ENCODE peak calls at places on chromosomes 7 and 10, in six cellular contexts. One of them, this sample, is unnamed.

GRCh38 chr7:151449990-151450389 is 10.0 kb upstream of the CRYGN start:
- DNase-seq in hepatocyte: no peak
- DNase-seq in kidney: no peak
- DNase-seq in OCI-LY7: no peak
- DNase-seq in PC-9: no peak
- DNase-seq in left ventricle myocardium inferior: no peak
- DNase-seq in this sample: no peak

GRCh38 chr7:4645241-4645640 is 36.9 kb upstream of the FOXK1 start:
- DNase-seq in PC-9: peak; percentile 8
- DNase-seq in OCI-LY7: no peak
- DNase-seq in kidney: no peak
- DNase-seq in left ventricle myocardium inferior: no peak
- DNase-seq in hepatocyte: no peak
- DNase-seq in this sample: no peak

GRCh38 chr7:146478975-146479492 is 362.4 kb downstream of the CNTNAP2 start:
- DNase-seq in PC-9: no peak
- DNase-seq in OCI-LY7: no peak
- DNase-seq in left ventricle myocardium inferior: no peak
- DNase-seq in kidney: no peak
- DNase-seq in hepatocyte: no peak
- DNase-seq in this sample: no peak

GRCh38 chr10:6009159-6009558 is 31.8 kb upstream of the IL15RA start:
- DNase-seq in kidney: no peak
- DNase-seq in PC-9: no peak
- DNase-seq in OCI-LY7: no peak
- DNase-seq in left ventricle myocardium inferior: no peak
- DNase-seq in hepatocyte: no peak
- DNase-seq in this sample: no peak

GRCh38 chr10:52410916-52411315 is 96.8 kb downstream of the DKK1 start:
- DNase-seq in left ventricle myocardium inferior: no peak
- DNase-seq in kidney: no peak
- DNase-seq in OCI-LY7: no peak
- DNase-seq in PC-9: no peak
- DNase-seq in hepatocyte: no peak
- DNase-seq in this sample: no peak

GRCh38 chr10:26714816-26715487 is 17.5 kb downstream of the PDSS1 start:
- DNase-seq in kidney: no peak
- DNase-seq in hepatocyte: peak; percentile 70
- DNase-seq in OCI-LY7: no peak
- DNase-seq in left ventricle myocardium inferior: no peak
- DNase-seq in PC-9: no peak
- DNase-seq in this sample: no peak

GRCh38 chr10:18968196-18968595 is 80.4 kb upstream of the MALRD1 start:
- DNase-seq in left ventricle myocardium inferior: no peak
- DNase-seq in hepatocyte: no peak
- DNase-seq in PC-9: no peak
- DNase-seq in kidney: no peak
- DNase-seq in OCI-LY7: no peak
- DNase-seq in this sample: no peak

GRCh38 chr10:1563028-1563427 is 174.3 kb downstream of the ADARB2 start:
- DNase-seq in hepatocyte: no peak
- DNase-seq in kidney: no peak
- DNase-seq in PC-9: no peak
- DNase-seq in OCI-LY7: no peak
- DNase-seq in left ventricle myocardium inferior: no peak
- DNase-seq in this sample: no peak

GRCh38 chr10:34739915-34740314 is 75.2 kb downstream of the PARD3 start:
- DNase-seq in left ventricle myocardium inferior: peak; percentile 40
- DNase-seq in kidney: peak; percentile 78
- DNase-seq in hepatocyte: peak; percentile 71
- DNase-seq in PC-9: no peak
- DNase-seq in OCI-LY7: no peak
- DNase-seq in this sample: peak; percentile 71

GRCh38 chr10:52599586-52600200 is 172.9 kb downstream of the MBL2 start:
- DNase-seq in hepatocyte: no peak
- DNase-seq in kidney: no peak
- DNase-seq in left ventricle myocardium inferior: no peak
- DNase-seq in PC-9: no peak
- DNase-seq in OCI-LY7: no peak
- DNase-seq in this sample: no peak

GRCh38 chr7:27110163-27110976 is 7.9 kb upstream of the HOXA2 start:
- DNase-seq in hepatocyte: peak; percentile 67
- DNase-seq in PC-9: no peak
- DNase-seq in kidney: peak; percentile 95
- DNase-seq in OCI-LY7: no peak
- DNase-seq in left ventricle myocardium inferior: no peak
- DNase-seq in this sample: no peak

GRCh38 chr10:72065439-72066025 is 22.8 kb downstream of the SPOCK2 start:
- DNase-seq in left ventricle myocardium inferior: no peak
- DNase-seq in PC-9: no peak
- DNase-seq in hepatocyte: no peak
- DNase-seq in kidney: no peak
- DNase-seq in OCI-LY7: no peak
- DNase-seq in this sample: no peak

GRCh38 chr10:20970044-20970443 is 72.9 kb upstream of the NEBL start:
- DNase-seq in OCI-LY7: peak; percentile 27
- DNase-seq in kidney: no peak
- DNase-seq in hepatocyte: no peak
- DNase-seq in PC-9: no peak
- DNase-seq in left ventricle myocardium inferior: no peak
- DNase-seq in this sample: no peak

GRCh38 chr10:92695679-92696605 is 6.2 kb downstream of the HHEX start:
- DNase-seq in PC-9: no peak
- DNase-seq in hepatocyte: peak; percentile 61
- DNase-seq in OCI-LY7: no peak
- DNase-seq in left ventricle myocardium inferior: no peak
- DNase-seq in kidney: peak; percentile 75
- DNase-seq in this sample: no peak

GRCh38 chr7:124718032-124718766 is 47.4 kb downstream of the GPR37 start:
- DNase-seq in kidney: no peak
- DNase-seq in left ventricle myocardium inferior: no peak
- DNase-seq in hepatocyte: no peak
- DNase-seq in PC-9: no peak
- DNase-seq in OCI-LY7: no peak
- DNase-seq in this sample: no peak

GRCh38 chr7:6248581-6248980 is 23.8 kb downstream of the CYTH3 start:
- DNase-seq in kidney: no peak
- DNase-seq in OCI-LY7: no peak
- DNase-seq in PC-9: no peak
- DNase-seq in left ventricle myocardium inferior: no peak
- DNase-seq in hepatocyte: no peak
- DNase-seq in this sample: no peak

GRCh38 chr10:98384531-98385133 is 30.4 kb downstream of the PYROXD2 start:
- DNase-seq in PC-9: no peak
- DNase-seq in hepatocyte: no peak
- DNase-seq in OCI-LY7: no peak
- DNase-seq in kidney: no peak
- DNase-seq in left ventricle myocardium inferior: no peak
- DNase-seq in this sample: no peak

DNA sequence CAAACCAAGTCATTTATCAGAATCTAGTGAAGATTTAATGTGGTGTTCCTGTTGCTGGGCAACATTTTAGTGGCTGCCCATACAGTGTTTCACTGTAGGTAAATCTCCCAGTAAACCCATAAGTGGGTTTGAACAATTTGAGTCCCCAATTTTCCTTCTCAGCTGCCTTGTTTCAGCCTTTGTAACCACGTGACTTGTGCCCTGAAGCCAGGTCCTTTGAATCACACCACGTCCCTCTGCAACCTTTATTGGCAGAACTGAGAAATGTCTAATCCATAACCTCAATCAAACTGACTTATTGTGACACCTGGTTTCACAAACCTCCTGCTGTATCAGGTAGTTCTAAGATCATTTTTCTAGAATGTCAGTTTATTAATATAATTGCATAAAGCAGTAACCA is 30.1 kb downstream of the SND1 start:
- DNase-seq in PC-9: no peak
- DNase-seq in hepatocyte: no peak
- DNase-seq in kidney: no peak
- DNase-seq in left ventricle myocardium inferior: no peak
- DNase-seq in OCI-LY7: no peak
- DNase-seq in this sample: no peak
- H3K4me1 ChIP-seq in PC-9: no peaks in the 10 kb centered on the region
- H3K4me1 ChIP-seq in hepatocyte: peaks cover 19% of the 10 kb centered on the region
- H3K4me1 ChIP-seq in kidney: peaks cover 5% of the 10 kb centered on the region
- H3K4me1 ChIP-seq in left ventricle myocardium inferior: peaks cover 27% of the 10 kb centered on the region
- H3K4me1 ChIP-seq in OCI-LY7: peaks cover 19% of the 10 kb centered on the region
- H3K4me1 ChIP-seq in this sample: no peaks in the 10 kb centered on the region

GRCh38 chr7:25950488-25951413 is 201.2 kb upstream of the NFE2L3 start:
- DNase-seq in hepatocyte: peak; percentile 97
- DNase-seq in PC-9: peak; percentile 53
- DNase-seq in kidney: peak; percentile 98
- DNase-seq in OCI-LY7: peak; percentile 97
- DNase-seq in left ventricle myocardium inferior: peak; percentile 85
- DNase-seq in this sample: peak; percentile 89
- H3K27ac ChIP-seq in hepatocyte: peak overlapping the region; percentile 72
- H3K27ac ChIP-seq in PC-9: no peak overlapping the region
- H3K27ac ChIP-seq in kidney: no peak overlapping the region
- H3K27ac ChIP-seq in OCI-LY7: peak overlapping the region; percentile 20
- H3K27ac ChIP-seq in left ventricle myocardium inferior: no peak overlapping the region
- H3K27ac ChIP-seq in this sample: no peak overlapping the region

GRCh38 chr7:142992427-142992826 is 30.3 kb upstream of the KEL start:
- DNase-seq in kidney: no peak
- DNase-seq in hepatocyte: no peak
- DNase-seq in left ventricle myocardium inferior: no peak
- DNase-seq in OCI-LY7: no peak
- DNase-seq in PC-9: no peak
- DNase-seq in this sample: no peak

GRCh38 chr7:143000648-143001047 is 26.3 kb downstream of the OR9A2 start:
- DNase-seq in kidney: no peak
- DNase-seq in PC-9: no peak
- DNase-seq in left ventricle myocardium inferior: no peak
- DNase-seq in hepatocyte: no peak
- DNase-seq in OCI-LY7: no peak
- DNase-seq in this sample: no peak

GRCh38 chr7:142999793-143000192 is 27.1 kb downstream of the OR9A2 start:
- DNase-seq in kidney: no peak
- DNase-seq in OCI-LY7: no peak
- DNase-seq in PC-9: no peak
- DNase-seq in left ventricle myocardium inferior: no peak
- DNase-seq in hepatocyte: no peak
- DNase-seq in this sample: no peak

GRCh38 chr7:143002106-143002505 is 24.8 kb downstream of the OR9A2 start:
- DNase-seq in PC-9: no peak
- DNase-seq in left ventricle myocardium inferior: no peak
- DNase-seq in hepatocyte: peak; percentile 41
- DNase-seq in kidney: no peak
- DNase-seq in OCI-LY7: peak; percentile 29
- DNase-seq in this sample: peak; percentile 20

GRCh38 chr7:142997590-142997989 is 29.3 kb downstream of the OR9A2 start:
- DNase-seq in kidney: no peak
- DNase-seq in hepatocyte: no peak
- DNase-seq in left ventricle myocardium inferior: no peak
- DNase-seq in OCI-LY7: no peak
- DNase-seq in PC-9: no peak
- DNase-seq in this sample: no peak
- H3K4me1 ChIP-seq in kidney: no peaks in the 10 kb centered on the region
- H3K4me1 ChIP-seq in hepatocyte: no peaks in the 10 kb centered on the region
- H3K4me1 ChIP-seq in left ventricle myocardium inferior: no peaks in the 10 kb centered on the region
- H3K4me1 ChIP-seq in OCI-LY7: no peaks in the 10 kb centered on the region
- H3K4me1 ChIP-seq in PC-9: no peaks in the 10 kb centered on the region
- H3K4me1 ChIP-seq in this sample: peaks cover 4% of the 10 kb centered on the region

GRCh38 chr10:114397651-114398145 is 6.6 kb downstream of the AFAP1L2 start:
- DNase-seq in kidney: no peak
- DNase-seq in hepatocyte: peak; percentile 48
- DNase-seq in PC-9: no peak
- DNase-seq in OCI-LY7: no peak
- DNase-seq in left ventricle myocardium inferior: no peak
- DNase-seq in this sample: peak; percentile 23

GRCh38 chr10:114399576-114399975 is 4.7 kb downstream of the AFAP1L2 start:
- DNase-seq in kidney: no peak
- DNase-seq in OCI-LY7: no peak
- DNase-seq in left ventricle myocardium inferior: no peak
- DNase-seq in hepatocyte: no peak
- DNase-seq in PC-9: no peak
- DNase-seq in this sample: no peak

GRCh38 chr10:114400091-114400490 is 4.2 kb downstream of the AFAP1L2 start:
- DNase-seq in hepatocyte: no peak
- DNase-seq in PC-9: no peak
- DNase-seq in left ventricle myocardium inferior: no peak
- DNase-seq in kidney: peak; percentile 80
- DNase-seq in OCI-LY7: no peak
- DNase-seq in this sample: no peak

GRCh38 chr10:114396455-114396854 is 7.8 kb downstream of the AFAP1L2 start:
- DNase-seq in OCI-LY7: no peak
- DNase-seq in PC-9: no peak
- DNase-seq in kidney: no peak
- DNase-seq in left ventricle myocardium inferior: no peak
- DNase-seq in hepatocyte: no peak
- DNase-seq in this sample: no peak

GRCh38 chr10:114398587-114399331 is 5.5 kb downstream of the AFAP1L2 start:
- DNase-seq in hepatocyte: no peak
- DNase-seq in OCI-LY7: no peak
- DNase-seq in kidney: no peak
- DNase-seq in PC-9: no peak
- DNase-seq in left ventricle myocardium inferior: no peak
- DNase-seq in this sample: no peak
- H3K27ac ChIP-seq in hepatocyte: no peak overlapping the region
- H3K27ac ChIP-seq in OCI-LY7: no peak overlapping the region
- H3K27ac ChIP-seq in kidney: no peak overlapping the region
- H3K27ac ChIP-seq in PC-9: no peak overlapping the region
- H3K27ac ChIP-seq in left ventricle myocardium inferior: peak overlapping the region; percentile 58
- H3K27ac ChIP-seq in this sample: no peak overlapping the region

GRCh38 chr7:85091568-85091928 is 95.3 kb downstream of the SEMA3D start:
- DNase-seq in left ventricle myocardium inferior: no peak
- DNase-seq in kidney: no peak
- DNase-seq in OCI-LY7: no peak
- DNase-seq in hepatocyte: no peak
- DNase-seq in PC-9: no peak
- DNase-seq in this sample: no peak

GRCh38 chr7:85090919-85091567 is 95.8 kb downstream of the SEMA3D start:
- DNase-seq in kidney: no peak
- DNase-seq in PC-9: no peak
- DNase-seq in left ventricle myocardium inferior: no peak
- DNase-seq in hepatocyte: no peak
- DNase-seq in OCI-LY7: no peak
- DNase-seq in this sample: no peak

GRCh38 chr7:85095816-85096215 is 91.0 kb downstream of the SEMA3D start:
- DNase-seq in PC-9: no peak
- DNase-seq in kidney: no peak
- DNase-seq in hepatocyte: no peak
- DNase-seq in left ventricle myocardium inferior: no peak
- DNase-seq in OCI-LY7: no peak
- DNase-seq in this sample: no peak

GRCh38 chr7:85095357-85095756 is 91.5 kb downstream of the SEMA3D start:
- DNase-seq in hepatocyte: no peak
- DNase-seq in kidney: no peak
- DNase-seq in OCI-LY7: no peak
- DNase-seq in left ventricle myocardium inferior: peak; percentile 21
- DNase-seq in PC-9: no peak
- DNase-seq in this sample: no peak

GRCh38 chr7:85094046-85094720 is 92.7 kb downstream of the SEMA3D start:
- DNase-seq in kidney: no peak
- DNase-seq in hepatocyte: no peak
- DNase-seq in PC-9: no peak
- DNase-seq in left ventricle myocardium inferior: no peak
- DNase-seq in OCI-LY7: no peak
- DNase-seq in this sample: no peak
- H3K4me1 ChIP-seq in kidney: no peaks in the 10 kb centered on the region
- H3K4me1 ChIP-seq in hepatocyte: no peaks in the 10 kb centered on the region
- H3K4me1 ChIP-seq in PC-9: no peaks in the 10 kb centered on the region
- H3K4me1 ChIP-seq in left ventricle myocardium inferior: peaks cover 20% of the 10 kb centered on the region
- H3K4me1 ChIP-seq in OCI-LY7: no peaks in the 10 kb centered on the region
- H3K4me1 ChIP-seq in this sample: no peaks in the 10 kb centered on the region

GRCh38 chr10:16987976-16988610 is 141.5 kb downstream of the CUBN start:
- DNase-seq in hepatocyte: no peak
- DNase-seq in OCI-LY7: no peak
- DNase-seq in kidney: no peak
- DNase-seq in left ventricle myocardium inferior: no peak
- DNase-seq in PC-9: no peak
- DNase-seq in this sample: no peak
- H3K27ac ChIP-seq in hepatocyte: peak overlapping the region; percentile 77
- H3K27ac ChIP-seq in OCI-LY7: no peak overlapping the region
- H3K27ac ChIP-seq in kidney: no peak overlapping the region
- H3K27ac ChIP-seq in left ventricle myocardium inferior: peak overlapping the region; percentile 81
- H3K27ac ChIP-seq in PC-9: no peak overlapping the region
- H3K27ac ChIP-seq in this sample: no peak overlapping the region

This sample was measured in DND-41.